ENCODE peak calls at places on chromosomes 1 and 21, in seven cellular contexts. One of them, this sample, is unnamed.

GRCh38 chr1:231240531-231240882 is 505 bp upstream of the GNPAT start:
- DNase-seq in GM12878: no peak
- DNase-seq in HepG2: no peak
- DNase-seq in K562: peak; percentile 35
- DNase-seq in H1: no peak
- DNase-seq in GM12891: no peak
- DNase-seq in SK-N-SH: no peak
- DNase-seq in this sample: no peak

GRCh38 chr21:42627527-42628289 is 25.7 kb upstream of the PDE9A start:
- DNase-seq in GM12891: no peak
- DNase-seq in H1: no peak
- DNase-seq in SK-N-SH: no peak
- DNase-seq in HepG2: no peak
- DNase-seq in K562: no peak
- DNase-seq in GM12878: no peak
- DNase-seq in this sample: no peak

GRCh38 chr1:113949007-113949406 is 19.9 kb downstream of the HIPK1 start:
- DNase-seq in H1: no peak
- DNase-seq in K562: peak; percentile 65
- DNase-seq in HepG2: no peak
- DNase-seq in GM12891: no peak
- DNase-seq in GM12878: no peak
- DNase-seq in SK-N-SH: peak; percentile 44
- DNase-seq in this sample: no peak

GRCh38 chr1:88327391-88328267 is 356.4 kb upstream of the PKN2 start:
- DNase-seq in SK-N-SH: no peak
- DNase-seq in K562: no peak
- DNase-seq in GM12878: no peak
- DNase-seq in H1: no peak
- DNase-seq in GM12891: no peak
- DNase-seq in HepG2: peak; percentile 64
- DNase-seq in this sample: no peak

GRCh38 chr21:39121600-39122355 is 61.5 kb downstream of the PSMG1 start:
- DNase-seq in GM12878: no peak
- DNase-seq in HepG2: no peak
- DNase-seq in K562: no peak
- DNase-seq in H1: peak; percentile 31
- DNase-seq in SK-N-SH: no peak
- DNase-seq in GM12891: no peak
- DNase-seq in this sample: no peak

GRCh38 chr1:15152318-15153183 is 996 bp upstream of the TMEM51 start:
- DNase-seq in GM12878: no peak
- DNase-seq in HepG2: peak; percentile 88
- DNase-seq in GM12891: no peak
- DNase-seq in SK-N-SH: peak; percentile 79
- DNase-seq in K562: peak; percentile 80
- DNase-seq in H1: peak; percentile 83
- DNase-seq in this sample: no peak

GRCh38 chr21:45317401-45318145 is 29.9 kb upstream of the POFUT2 start:
- DNase-seq in SK-N-SH: no peak
- DNase-seq in GM12878: no peak
- DNase-seq in H1: peak; percentile 41
- DNase-seq in K562: no peak
- DNase-seq in HepG2: peak; percentile 59
- DNase-seq in GM12891: no peak
- DNase-seq in this sample: no peak

GRCh38 chr1:205913451-205914204 is 29.6 kb downstream of the SLC26A9 start:
- DNase-seq in HepG2: no peak
- DNase-seq in SK-N-SH: peak; percentile 5
- DNase-seq in GM12878: no peak
- DNase-seq in GM12891: no peak
- DNase-seq in K562: no peak
- DNase-seq in H1: no peak
- DNase-seq in this sample: no peak

GRCh38 chr21:45435405-45435981 is 30.5 kb downstream of the COL18A1 start:
- DNase-seq in SK-N-SH: no peak
- DNase-seq in K562: no peak
- DNase-seq in GM12891: no peak
- DNase-seq in GM12878: no peak
- DNase-seq in HepG2: no peak
- DNase-seq in H1: no peak
- DNase-seq in this sample: no peak

GRCh38 chr1:227891223-227891954 is 56.3 kb downstream of the WNT9A start:
- DNase-seq in K562: no peak
- DNase-seq in HepG2: no peak
- DNase-seq in GM12891: peak; percentile 14
- DNase-seq in GM12878: no peak
- DNase-seq in SK-N-SH: peak; percentile 27
- DNase-seq in H1: peak; percentile 43
- DNase-seq in this sample: peak; percentile 12

GRCh38 chr1:77536813-77537212 is 145.6 kb downstream of the ZZZ3 start:
- DNase-seq in GM12891: no peak
- DNase-seq in SK-N-SH: no peak
- DNase-seq in K562: no peak
- DNase-seq in GM12878: no peak
- DNase-seq in HepG2: no peak
- DNase-seq in H1: no peak
- DNase-seq in this sample: no peak

GRCh38 chr1:18573170-18573569 is 57.5 kb upstream of the PAX7 start:
- DNase-seq in GM12891: no peak
- DNase-seq in H1: no peak
- DNase-seq in SK-N-SH: no peak
- DNase-seq in K562: no peak
- DNase-seq in HepG2: no peak
- DNase-seq in GM12878: no peak
- DNase-seq in this sample: no peak

GRCh38 chr1:119331915-119332314 is 36.7 kb upstream of the HAO2 start:
- DNase-seq in K562: no peak
- DNase-seq in GM12878: no peak
- DNase-seq in GM12891: no peak
- DNase-seq in HepG2: no peak
- DNase-seq in H1: no peak
- DNase-seq in SK-N-SH: no peak
- DNase-seq in this sample: no peak

GRCh38 chr1:18949689-18950414 is 6.6 kb downstream of the IFFO2 start:
- DNase-seq in GM12891: no peak
- DNase-seq in H1: no peak
- DNase-seq in GM12878: no peak
- DNase-seq in SK-N-SH: no peak
- DNase-seq in K562: peak; percentile 51
- DNase-seq in HepG2: peak; percentile 48
- DNase-seq in this sample: no peak

GRCh38 chr1:112715264-112716053 is at the start of gene PPM1J:
- DNase-seq in GM12891: peak; percentile 94
- DNase-seq in SK-N-SH: peak; percentile 96
- DNase-seq in K562: peak; percentile 100
- DNase-seq in HepG2: peak; percentile 79
- DNase-seq in H1: peak; percentile 100
- DNase-seq in GM12878: peak; percentile 60
- DNase-seq in this sample: peak; percentile 97

GRCh38 chr1:65020774-65021173 is 54.4 kb upstream of the JAK1 start:
- DNase-seq in K562: peak; percentile 33
- DNase-seq in GM12891: no peak
- DNase-seq in GM12878: no peak
- DNase-seq in H1: no peak
- DNase-seq in SK-N-SH: no peak
- DNase-seq in HepG2: peak; percentile 30
- DNase-seq in this sample: no peak

GRCh38 chr1:179178965-179179364 is 50.5 kb downstream of the ABL2 start:
- DNase-seq in GM12878: no peak
- DNase-seq in H1: no peak
- DNase-seq in HepG2: no peak
- DNase-seq in K562: no peak
- DNase-seq in SK-N-SH: no peak
- DNase-seq in GM12891: no peak
- DNase-seq in this sample: no peak

GRCh38 chr1:240474133-240474614 is 137.8 kb downstream of the GREM2 start:
- DNase-seq in SK-N-SH: no peak
- DNase-seq in H1: no peak
- DNase-seq in HepG2: no peak
- DNase-seq in K562: no peak
- DNase-seq in GM12878: no peak
- DNase-seq in GM12891: no peak
- DNase-seq in this sample: no peak

GRCh38 chr1:115251856-115252255 is 86.2 kb downstream of the NGF start:
- DNase-seq in H1: no peak
- DNase-seq in HepG2: no peak
- DNase-seq in GM12891: no peak
- DNase-seq in GM12878: no peak
- DNase-seq in K562: no peak
- DNase-seq in SK-N-SH: peak; percentile 59
- DNase-seq in this sample: no peak

GRCh38 chr1:236534164-236534651 is 10.4 kb downstream of the LGALS8 start:
- DNase-seq in GM12891: no peak
- DNase-seq in H1: no peak
- DNase-seq in SK-N-SH: no peak
- DNase-seq in HepG2: no peak
- DNase-seq in K562: no peak
- DNase-seq in GM12878: no peak
- DNase-seq in this sample: no peak
- TF ChIP-seq TAF1 in GM12891: no peak
- TF ChIP-seq TAF1 in H1: no peak
- TF ChIP-seq TAF1 in SK-N-SH: no peak
- TF ChIP-seq TAF1 in HepG2: no peak
- TF ChIP-seq TAF1 in K562: no peak
- TF ChIP-seq TAF1 in GM12878: no peak
- TF ChIP-seq TAF1 in this sample: no peak

GRCh38 chr1:204225841-204226745 is 12.3 kb upstream of the GOLT1A start:
- DNase-seq in HepG2: peak; percentile 32
- DNase-seq in SK-N-SH: no peak
- DNase-seq in GM12878: no peak
- DNase-seq in H1: no peak
- DNase-seq in GM12891: no peak
- DNase-seq in K562: no peak
- DNase-seq in this sample: no peak
- TF ChIP-seq TAF1 in HepG2: no peak
- TF ChIP-seq TAF1 in SK-N-SH: no peak
- TF ChIP-seq TAF1 in GM12878: no peak
- TF ChIP-seq TAF1 in H1: no peak
- TF ChIP-seq TAF1 in GM12891: no peak
- TF ChIP-seq TAF1 in K562: no peak
- TF ChIP-seq TAF1 in this sample: no peak

GRCh38 chr1:37017737-37018136 is 16.6 kb downstream of the GRIK3 start:
- DNase-seq in H1: no peak
- DNase-seq in K562: no peak
- DNase-seq in GM12891: no peak
- DNase-seq in SK-N-SH: no peak
- DNase-seq in GM12878: no peak
- DNase-seq in HepG2: no peak
- DNase-seq in this sample: no peak

GRCh38 chr1:37016121-37016520 is 18.2 kb downstream of the GRIK3 start:
- DNase-seq in SK-N-SH: no peak
- DNase-seq in GM12891: no peak
- DNase-seq in K562: no peak
- DNase-seq in HepG2: no peak
- DNase-seq in GM12878: no peak
- DNase-seq in H1: no peak
- DNase-seq in this sample: no peak

GRCh38 chr1:37015713-37016112 is 18.6 kb downstream of the GRIK3 start:
- DNase-seq in GM12891: no peak
- DNase-seq in GM12878: no peak
- DNase-seq in HepG2: no peak
- DNase-seq in H1: no peak
- DNase-seq in K562: no peak
- DNase-seq in SK-N-SH: no peak
- DNase-seq in this sample: no peak

DNA sequence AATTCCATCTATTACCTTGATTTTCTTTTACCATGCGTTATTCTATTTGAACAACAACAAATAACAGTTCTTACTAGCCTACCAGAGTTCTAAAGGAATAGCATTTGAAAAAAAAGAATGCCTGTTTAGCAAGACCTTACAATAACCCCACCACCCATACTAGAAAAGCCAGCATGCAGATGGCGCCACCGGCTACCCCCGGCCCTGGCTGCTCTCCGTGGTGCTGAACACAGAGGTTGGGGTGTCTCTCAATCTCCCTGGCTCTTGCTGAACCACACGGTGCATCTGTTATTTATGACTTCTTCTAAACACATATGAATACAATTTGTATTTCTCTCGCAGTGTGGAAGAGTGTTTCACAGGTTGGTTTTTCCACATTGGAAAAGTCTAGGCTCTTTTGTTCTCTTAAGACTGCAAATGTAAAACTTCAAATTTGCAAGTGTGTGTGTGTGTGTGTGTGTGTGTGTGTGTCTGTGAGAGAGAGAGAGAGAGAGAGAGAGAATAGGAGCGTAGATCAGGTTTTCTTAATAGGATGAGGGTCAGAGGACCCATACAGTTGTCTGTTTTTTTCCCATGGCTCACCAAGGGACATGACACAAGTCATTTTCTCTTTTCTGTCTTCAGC is 13.6 kb downstream of the GRIK3 start:
- DNase-seq in HepG2: peak; percentile 5
- DNase-seq in H1: peak; percentile 89
- DNase-seq in GM12878: no peak
- DNase-seq in GM12891: no peak
- DNase-seq in K562: peak; percentile 67
- DNase-seq in SK-N-SH: no peak
- DNase-seq in this sample: no peak
- TF ChIP-seq TAF1 in HepG2: no peak
- TF ChIP-seq TAF1 in H1: no peak
- TF ChIP-seq TAF1 in GM12878: no peak
- TF ChIP-seq TAF1 in GM12891: no peak
- TF ChIP-seq TAF1 in K562: no peak
- TF ChIP-seq TAF1 in SK-N-SH: no peak
- TF ChIP-seq TAF1 in this sample: no peak

GRCh38 chr1:220928320-220928719 is 49.1 kb downstream of the HLX start:
- DNase-seq in H1: no peak
- DNase-seq in HepG2: no peak
- DNase-seq in K562: no peak
- DNase-seq in GM12891: no peak
- DNase-seq in GM12878: no peak
- DNase-seq in SK-N-SH: no peak
- DNase-seq in this sample: no peak

GRCh38 chr1:220926146-220926545 is 46.9 kb downstream of the HLX start:
- DNase-seq in H1: no peak
- DNase-seq in HepG2: no peak
- DNase-seq in SK-N-SH: no peak
- DNase-seq in GM12891: no peak
- DNase-seq in GM12878: no peak
- DNase-seq in K562: no peak
- DNase-seq in this sample: no peak

GRCh38 chr1:220927442-220927841 is 48.2 kb downstream of the HLX start:
- DNase-seq in H1: no peak
- DNase-seq in GM12878: no peak
- DNase-seq in SK-N-SH: no peak
- DNase-seq in HepG2: no peak
- DNase-seq in K562: peak; percentile 36
- DNase-seq in GM12891: no peak
- DNase-seq in this sample: no peak

GRCh38 chr1:220928725-220929297 is 49.6 kb downstream of the HLX start:
- DNase-seq in GM12891: no peak
- DNase-seq in GM12878: no peak
- DNase-seq in H1: no peak
- DNase-seq in SK-N-SH: no peak
- DNase-seq in K562: no peak
- DNase-seq in HepG2: no peak
- DNase-seq in this sample: no peak

DNA sequence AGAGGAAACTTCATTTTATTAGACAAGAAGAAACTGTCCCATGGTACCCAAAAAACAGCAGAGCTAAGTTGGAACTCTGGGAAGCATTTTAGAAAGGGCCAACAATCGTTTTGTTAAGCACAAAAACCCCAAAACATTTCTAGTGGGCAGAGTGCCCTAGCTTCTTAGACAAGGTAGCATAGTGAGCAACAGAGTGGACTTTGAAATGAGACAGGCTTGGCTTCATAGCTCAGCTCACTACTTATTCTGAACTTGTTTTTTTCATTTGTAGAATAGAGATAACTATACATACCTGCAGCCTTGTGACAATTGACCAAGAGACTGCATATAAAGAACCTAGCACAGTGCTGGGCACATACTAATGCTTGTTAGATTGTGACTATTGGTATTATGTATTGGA is 50.1 kb downstream of the HLX start:
- DNase-seq in H1: no peak
- DNase-seq in HepG2: no peak
- DNase-seq in GM12878: no peak
- DNase-seq in GM12891: no peak
- DNase-seq in SK-N-SH: no peak
- DNase-seq in K562: no peak
- DNase-seq in this sample: no peak
- TF ChIP-seq TAF1 in H1: no peak
- TF ChIP-seq TAF1 in HepG2: no peak
- TF ChIP-seq TAF1 in GM12878: no peak
- TF ChIP-seq TAF1 in GM12891: no peak
- TF ChIP-seq TAF1 in SK-N-SH: no peak
- TF ChIP-seq TAF1 in K562: no peak
- TF ChIP-seq TAF1 in this sample: no peak